ENCODE peak calls at places on chromosomes 12 and 14, in five cellular contexts. P is tibial nerve, W is AG09309, J is HFF-Myc, M is B cell. N is an unnamed sample.

GRCh38 chr14:94386085-94387031 is 2.0 kb downstream of the SERPINA1 start:
- DNase-seq in W (no peak), J (no peak), P (no peak), M (no peak), N (no peak)

GRCh38 chr14:73238941-73239340 is 1.6 kb downstream of the PAPLN start:
- DNase-seq in M (peak), J (no peak), W (no peak), P (no peak), N (peak)

GRCh38 chr14:61103541-61104339 is 122.7 kb downstream of the SLC38A6 start:
- DNase-seq in P (peak), J (peak), W (peak), M (no peak), N (peak)

GRCh38 chr14:61485670-61486069 is 164.3 kb downstream of the PRKCH start:
- DNase-seq in M (no peak), J (no peak), W (no peak), P (no peak), N (no peak)

GRCh38 chr12:51025182-51025747 is 919 bp downstream of the SLC11A2 start:
- DNase-seq in P (no peak), J (no peak), W (no peak), M (no peak), N (no peak)

GRCh38 chr12:93766802-93767523 is 89.8 kb downstream of the CRADD start:
- DNase-seq in P (peak), W (no peak), J (peak), M (no peak), N (peak)

GRCh38 chr14:62126885-62127478 is 364.8 kb downstream of the SNAPC1 start:
- DNase-seq in M (peak), W (peak), J (peak), P (peak), N (peak)

GRCh38 chr12:110342157-110342556 is 61.1 kb downstream of the ATP2A2 start:
- DNase-seq in P (no peak), M (no peak), W (no peak), J (no peak), N (no peak)

GRCh38 chr12:20474443-20474842 is 106.1 kb downstream of the PDE3A start:
- DNase-seq in J (no peak), M (no peak), P (no peak), W (no peak), N (no peak)

GRCh38 chr12:85835810-85836715 is at the start of gene RASSF9:
- DNase-seq in M (no peak), J (no peak), W (peak), P (peak), N (no peak)

GRCh38 chr12:120625557-120626419 is 14.6 kb upstream of the CABP1 start:
- DNase-seq in P (no peak), J (no peak), W (no peak), M (peak), N (peak)

GRCh38 chr14:91253795-91254323 is 9.4 kb upstream of the GPR68 start:
- DNase-seq in J (no peak), P (no peak), W (no peak), M (no peak), N (no peak)

GRCh38 chr12:92080390-92081285 is 65.0 kb downstream of the BTG1 start:
- DNase-seq in J (peak), W (peak), P (no peak), M (peak), N (no peak)

GRCh38 chr12:51817027-51817953 is 31.2 kb downstream of the FIGNL2 start:
- DNase-seq in W (no peak), J (no peak), M (no peak), P (no peak), N (no peak)

GRCh38 chr12:21828779-21829178 is 54.3 kb upstream of the KCNJ8 start:
- DNase-seq in J (no peak), P (peak), M (no peak), W (no peak), N (no peak)

GRCh38 chr12:132702640-132703039 is 8.0 kb upstream of the PGAM5 start:
- DNase-seq in P (no peak), M (no peak), J (no peak), W (no peak), N (no peak)

GRCh38 chr12:42696424-42697149 is 107.0 kb upstream of the PRICKLE1 start:
- DNase-seq in P (peak), M (no peak), J (no peak), W (peak), N (no peak)

GRCh38 chr12:58818546-58818945 is 101.8 kb downstream of the LRIG3 start:
- DNase-seq in M (no peak), J (no peak), P (no peak), W (no peak), N (no peak)

GRCh38 chr12:127334924-127335644 is 931.9 kb upstream of the TMEM132C start:
- DNase-seq in W (no peak), J (no peak), P (no peak), M (no peak), N (no peak)

GRCh38 chr12:47318963-47319362 is 239.2 kb upstream of the AMIGO2 start:
- DNase-seq in W (no peak), J (no peak), P (no peak), M (no peak), N (no peak)

GRCh38 chr14:36264107-36264506 is 56.3 kb downstream of the MBIP start:
- DNase-seq in J (no peak), M (no peak), P (no peak), W (no peak), N (no peak)

GRCh38 chr12:130981156-130981789 is 27.6 kb downstream of the ADGRD1 start:
- DNase-seq in M (peak), J (no peak), P (no peak), W (no peak), N (no peak)

GRCh38 chr12:120847392-120848157 is 56.6 kb downstream of the SPPL3 start:
- DNase-seq in J (no peak), P (no peak), W (no peak), M (peak), N (peak)

GRCh38 chr12:67269632-67270578 is 747 bp downstream of the CAND1 start:
- DNase-seq in W (no peak), J (no peak), P (peak), M (peak), N (peak)

GRCh38 chr12:132955094-132955932 is 793 bp downstream of the ZNF605 start:
- DNase-seq in M (peak), J (peak), W (peak), P (peak), N (peak)

GRCh38 chr12:52860102-52860838 is 11.5 kb upstream of the KRT78 start:
- DNase-seq in P (no peak), M (no peak), W (no peak), J (no peak), N (no peak)

GRCh38 chr12:47988073-47989022 is 15.9 kb downstream of the COL2A1 start:
- DNase-seq in M (no peak), P (no peak), W (no peak), J (no peak), N (no peak)

GRCh38 chr12:8658361-8658760 is 4.3 kb downstream of the MFAP5 start:
- DNase-seq in P (no peak), M (no peak), J (no peak), W (peak), N (no peak)

GRCh38 chr12:119457251-119457650 is 122.7 kb downstream of the CCDC60 start:
- DNase-seq in M (no peak), P (no peak), W (no peak), J (no peak), N (no peak)

GRCh38 chr14:23517650-23518329 is 33.8 kb downstream of the ZFHX2 start:
- DNase-seq in J (no peak), P (no peak), M (no peak), W (no peak), N (no peak)
- TF ChIP-seq CTCF in J (no peak), P (no peak), M (no peak), W (no peak), N (no peak)

GRCh38 chr12:114682920-114683708 is 861 bp downstream of the TBX3 start:
- DNase-seq in W (no peak), M (no peak), J (no peak), P (no peak), N (no peak)
- TF ChIP-seq CTCF in W (no peak), M (no peak), J (no peak), P (no peak), N (no peak)

GRCh38 chr14:37597538-37598084 is 2.2 kb downstream of the TTC6 start:
- DNase-seq in W (no peak), P (no peak), J (no peak), M (no peak), N (peak)
- TF ChIP-seq CTCF in W (peak), P (peak), J (peak), M (no peak), N (no peak)

DNA sequence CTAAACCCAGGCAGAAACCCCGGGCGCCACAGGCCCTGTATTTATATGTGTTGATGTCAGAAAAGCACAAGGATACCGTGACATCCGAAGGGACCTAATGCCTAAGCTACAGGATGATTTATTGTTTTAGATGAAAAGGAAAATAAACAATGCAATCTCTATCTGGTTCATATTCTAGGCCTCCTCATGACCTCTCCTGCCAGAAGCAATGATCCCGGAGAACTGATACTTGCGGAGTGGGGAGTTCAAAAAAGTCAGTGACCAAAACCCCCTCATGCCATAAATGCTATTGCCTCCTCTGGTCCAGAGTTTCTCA is 849 bp upstream of the CSRP2 start:
- DNase-seq in W (no peak), P (no peak), M (no peak), J (no peak), N (peak)
- TF ChIP-seq CTCF in W (no peak), P (peak), M (no peak), J (no peak), N (no peak)

GRCh38 chr14:102323102-102323501 is 3.6 kb downstream of the ZNF839 start:
- DNase-seq in M (peak), W (peak), J (no peak), P (peak), N (no peak)
- TF ChIP-seq CTCF in M (peak), W (peak), J (peak), P (peak), N (peak)

DNA sequence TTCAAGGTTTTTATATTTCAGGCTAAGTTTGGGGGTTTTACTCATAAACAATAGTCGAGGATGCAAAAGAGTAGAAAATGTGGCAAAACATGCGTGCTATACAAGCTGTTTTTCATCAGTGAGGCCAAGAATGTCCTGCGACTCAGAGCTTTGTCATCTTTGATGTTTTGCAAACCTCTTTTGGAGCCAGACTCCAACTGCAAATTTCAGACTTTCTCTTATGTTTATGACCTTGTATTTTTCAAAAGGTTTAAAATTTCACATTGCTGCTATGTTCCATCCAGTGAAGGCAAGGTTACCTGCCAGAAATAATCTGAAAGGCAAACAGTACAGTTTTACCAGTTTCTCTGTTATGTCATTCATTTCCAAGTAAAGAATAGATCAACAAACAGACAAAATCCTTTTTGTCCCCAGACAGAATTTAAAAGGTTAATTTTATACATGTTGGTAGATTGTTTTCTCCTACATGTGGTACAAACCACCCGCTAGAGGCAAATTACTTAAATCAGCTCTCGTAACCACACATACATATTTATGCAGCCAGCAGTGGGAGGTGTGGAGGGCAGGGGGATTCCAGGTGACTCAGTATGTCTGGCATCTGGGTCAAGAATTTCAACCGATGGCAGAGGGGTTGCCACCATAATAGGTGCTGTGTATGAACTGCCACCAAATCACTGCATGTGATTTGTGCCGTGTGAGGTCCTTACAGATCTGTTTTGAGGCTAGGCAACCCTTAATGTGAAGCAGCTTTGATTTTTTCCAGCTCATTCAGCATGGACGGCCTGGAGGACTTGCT is 119.8 kb upstream of the CPM start:
- DNase-seq in M (no peak), P (no peak), J (peak), W (peak), N (no peak)
- TF ChIP-seq CTCF in M (no peak), P (no peak), J (no peak), W (no peak), N (no peak)